ENCODE peak calls at places on chromosome 1, in five cellular contexts. H is pancreas, M is A549, Y is RWPE1, K is neural crest cell. R is an unnamed sample.

GRCh38 chr1:62325696-62326095 is 6.5 kb upstream of the KANK4 start:
- DNase-seq in K (no peak), M (no peak), H (no peak), Y (no peak), R (no peak)

GRCh38 chr1:77716065-77716464 is 33.6 kb upstream of the ZZZ3 start:
- DNase-seq in Y (no peak), H (no peak), K (no peak), M (no peak), R (no peak)

GRCh38 chr1:70887936-70888335 is 159.7 kb downstream of the PTGER3 start:
- DNase-seq in H (no peak), K (no peak), Y (no peak), M (no peak), R (no peak)

GRCh38 chr1:174940776-174941175 is 59.0 kb upstream of the CACYBP start:
- DNase-seq in K (no peak), M (no peak), Y (no peak), H (no peak), R (no peak)

GRCh38 chr1:234842726-234843641 is 233.0 kb upstream of the IRF2BP2 start:
- DNase-seq in K (no peak), M (no peak), Y (no peak), H (no peak), R (no peak)

GRCh38 chr1:204641455-204641854 is 44.1 kb downstream of the LRRN2 start:
- DNase-seq in K (no peak), Y (no peak), M (no peak), H (no peak), R (no peak)

GRCh38 chr1:42952353-42953001 is 6.2 kb downstream of the SLC2A1 start:
- DNase-seq in Y (no peak), K (no peak), M (no peak), H (no peak), R (no peak)

GRCh38 chr1:58597076-58597475 is 20.0 kb upstream of the TACSTD2 start:
- DNase-seq in M (no peak), K (no peak), H (no peak), Y (no peak), R (no peak)

DNA sequence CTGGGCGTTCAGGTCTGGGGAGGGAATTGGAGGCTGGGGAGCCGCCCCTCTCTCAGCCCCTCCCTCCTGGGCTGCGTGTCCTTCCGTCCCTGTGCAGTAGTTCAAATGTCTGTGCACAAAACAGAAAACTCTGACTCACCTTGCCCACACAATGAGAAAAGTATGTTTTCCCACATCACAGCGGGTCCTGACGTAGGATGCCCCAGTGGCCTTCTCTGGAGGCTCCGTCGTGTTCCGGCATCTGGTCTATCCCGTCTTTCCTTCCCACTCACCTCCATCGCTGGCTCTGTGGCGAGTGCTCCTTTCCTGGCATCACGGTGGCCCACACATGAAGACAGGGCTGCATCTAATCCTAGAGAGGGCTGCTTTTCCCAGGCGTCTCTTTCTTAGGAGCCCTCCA is 224.0 kb downstream of the KAZN start:
- DNase-seq in K (no peak), Y (no peak), H (no peak), M (no peak), R (no peak)
- TF ChIP-seq CTCF in K (no peak), Y (no peak), H (no peak), M (no peak), R (no peak)

GRCh38 chr1:12228979-12229378 is 851 bp upstream of the VPS13D start:
- DNase-seq in M (no peak), K (no peak), H (no peak), Y (no peak), R (no peak)

GRCh38 chr1:12229835-12230548 is at the start of gene VPS13D:
- DNase-seq in M (peak; percentile 50), Y (peak; percentile 85), H (peak; percentile 81), K (peak; percentile 89), R (peak; percentile 43)

GRCh38 chr1:12231276-12231595 is 1.4 kb downstream of the VPS13D start:
- DNase-seq in H (no peak), Y (peak; percentile 36), M (no peak), K (no peak), R (no peak)

GRCh38 chr1:12230549-12231275 is 882 bp downstream of the VPS13D start:
- DNase-seq in M (no peak), H (peak; percentile 82), K (no peak), Y (no peak), R (no peak)

GRCh38 chr1:12229386-12229834 is 420 bp upstream of the VPS13D start:
- DNase-seq in Y (no peak), H (no peak), M (no peak), K (no peak), R (no peak)
- TF ChIP-seq CTCF in Y (no peak), H (no peak), M (no peak), K (no peak), R (no peak)

GRCh38 chr1:116134178-116134773 is 23.1 kb downstream of the MAB21L3 start:
- DNase-seq in H (no peak), K (no peak), Y (no peak), M (peak; percentile 13), R (no peak)
- TF ChIP-seq CTCF in H (no peak), K (peak; percentile 43), Y (no peak), M (peak; percentile 8), R (peak; percentile 13)

GRCh38 chr1:156259805-156260204 is 11.9 kb upstream of the PAQR6 start:
- DNase-seq in M (no peak), Y (no peak), K (no peak), H (no peak), R (no peak)
- TF ChIP-seq CTCF in M (peak; percentile 9), Y (no peak), K (no peak), H (no peak), R (no peak)

GRCh38 chr1:94237291-94238226 is at the start of gene ARHGAP29:
- DNase-seq in Y (peak; percentile 84), M (peak; percentile 48), K (peak; percentile 73), H (peak; percentile 90), R (peak; percentile 22)
- TF ChIP-seq CTCF in Y (no peak), M (no peak), K (no peak), H (no peak), R (no peak)

GRCh38 chr1:153288634-153289275 is 24.0 kb downstream of the PGLYRP3 start:
- DNase-seq in K (peak; percentile 20), Y (peak; percentile 77), M (peak; percentile 71), H (no peak), R (no peak)
- TF ChIP-seq CTCF in K (peak; percentile 53), Y (peak; percentile 59), M (peak; percentile 49), H (no peak), R (peak; percentile 25)

DNA sequence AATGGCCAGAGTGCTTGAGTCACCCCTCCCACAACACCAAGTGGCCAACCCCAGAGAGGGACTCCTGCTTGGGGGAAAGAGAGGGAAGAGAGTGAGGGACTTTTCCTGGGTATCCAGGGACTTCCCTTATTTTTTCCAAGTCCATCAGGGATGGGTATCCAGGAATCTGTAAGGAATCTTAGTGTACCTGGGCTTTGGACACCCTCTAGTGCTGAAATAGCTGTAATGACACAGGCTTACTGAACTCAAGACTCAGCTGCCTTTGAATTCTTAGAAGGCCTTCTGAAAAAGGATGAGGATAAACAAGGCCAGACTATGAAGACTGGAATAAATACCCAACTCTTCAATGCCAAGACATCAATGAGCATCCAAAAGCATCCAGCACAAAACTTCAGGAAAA is 12.0 kb downstream of the TSHB start:
- DNase-seq in M (no peak), H (no peak), K (no peak), Y (peak; percentile 34), R (no peak)
- TF ChIP-seq CTCF in M (peak; percentile 13), H (no peak), K (peak; percentile 53), Y (peak; percentile 18), R (peak; percentile 6)

GRCh38 chr1:215402147-215402546 is 165.0 kb upstream of the KCTD3 start:
- DNase-seq in Y (no peak), K (no peak), H (no peak), M (no peak), R (no peak)

GRCh38 chr1:215407575-215407974 is 159.5 kb upstream of the KCTD3 start:
- DNase-seq in Y (no peak), H (no peak), M (no peak), K (no peak), R (no peak)

GRCh38 chr1:215405211-215405610 is 161.9 kb upstream of the KCTD3 start:
- DNase-seq in Y (no peak), H (no peak), K (no peak), M (no peak), R (no peak)

GRCh38 chr1:215406927-215407326 is 160.2 kb upstream of the KCTD3 start:
- DNase-seq in K (no peak), Y (no peak), M (no peak), H (no peak), R (no peak)
- TF ChIP-seq CTCF in K (no peak), Y (no peak), M (no peak), H (no peak), R (no peak)

GRCh38 chr1:201737350-201738060 is 91.5 kb upstream of the IPO9 start:
- DNase-seq in Y (no peak), H (no peak), K (no peak), M (no peak), R (no peak)

GRCh38 chr1:201739054-201739453 is 89.9 kb upstream of the IPO9 start:
- DNase-seq in M (no peak), Y (no peak), K (no peak), H (no peak), R (no peak)

GRCh38 chr1:201740609-201741231 is 88.2 kb upstream of the IPO9 start:
- DNase-seq in H (no peak), M (no peak), K (no peak), Y (no peak), R (no peak)

GRCh38 chr1:201740086-201740541 is 88.8 kb upstream of the IPO9 start:
- DNase-seq in K (no peak), Y (peak; percentile 44), H (no peak), M (no peak), R (no peak)

GRCh38 chr1:201739492-201740085 is 89.4 kb upstream of the IPO9 start:
- DNase-seq in M (no peak), H (peak; percentile 66), Y (peak; percentile 79), K (peak; percentile 49), R (no peak)
- TF ChIP-seq CTCF in M (no peak), H (no peak), Y (no peak), K (peak; percentile 27), R (no peak)

DNA sequence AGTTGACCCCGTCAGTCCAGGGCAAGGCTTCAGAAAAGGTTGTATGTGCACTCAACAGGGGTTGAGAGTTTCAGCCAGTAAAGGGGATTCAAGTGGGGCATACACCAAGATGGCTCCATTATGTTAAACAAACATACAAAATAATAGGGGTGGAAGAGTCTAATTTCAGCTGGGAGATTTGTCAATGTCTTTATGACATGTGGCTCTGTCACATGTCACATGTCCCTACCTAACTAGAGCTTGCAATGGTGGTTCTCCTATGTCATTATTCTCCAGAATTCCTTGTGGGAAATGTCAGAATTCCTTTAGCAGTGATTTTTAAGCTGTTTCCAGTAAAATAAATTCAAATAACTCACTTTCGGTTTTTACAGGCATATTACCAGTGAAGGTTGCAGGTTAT is 392.0 kb upstream of the ADGRL4 start:
- DNase-seq in Y (no peak), M (no peak), K (no peak), H (no peak), R (no peak)
- TF ChIP-seq CTCF in Y (no peak), M (no peak), K (no peak), H (no peak), R (no peak)

R was measured in AG09319.